ENCODE peak calls at places on chromosomes 13 and 19, in nine cellular contexts. P is brain microvascular endothelial cell, O is heart right ventricle, I is K562, W is ovary, J is IMR-90, Q is uterus, C is AG09309, M is cardiac muscle cell. H is an unnamed sample.

GRCh38 chr19:1227655-1228054 is 10.2 kb downstream of the CBARP start:
- DNase-seq in P (no peak), O (no peak), I (no peak), W (no peak), J (no peak), Q (no peak), C (no peak), M (no peak), H (no peak)

GRCh38 chr13:20173121-20173746 is 12.4 kb upstream of the GJA3 start:
- DNase-seq in P (no peak), O (no peak), I (no peak), W (no peak), J (peak; percentile 34), Q (no peak), C (no peak), M (no peak), H (no peak)

GRCh38 chr19:9914315-9915207 is 21.8 kb downstream of the OLFM2 start:
- DNase-seq in P (peak; percentile 72), O (peak; percentile 49), I (peak; percentile 94), W (peak; percentile 68), J (peak; percentile 77), Q (peak; percentile 68), C (no peak), M (peak; percentile 89), H (peak; percentile 74)

GRCh38 chr19:55642153-55643002 is 1.1 kb upstream of the ZNF581 start:
- DNase-seq in P (no peak), O (peak; percentile 14), I (peak; percentile 53), W (peak; percentile 69), J (no peak), Q (no peak), C (no peak), M (peak; percentile 50), H (peak; percentile 49)

GRCh38 chr19:54551293-54551692 is 22.3 kb upstream of the LILRA2 start:
- DNase-seq in P (no peak), O (no peak), I (no peak), W (no peak), J (no peak), Q (no peak), C (no peak), M (no peak), H (peak; percentile 84)

GRCh38 chr19:45924891-45925447 is 10.4 kb upstream of the NANOS2 start:
- DNase-seq in P (no peak), O (no peak), I (no peak), W (no peak), J (no peak), Q (no peak), C (no peak), M (no peak), H (no peak)

GRCh38 chr13:21088534-21088933 is 27.1 kb upstream of the LATS2 start:
- DNase-seq in P (no peak), O (no peak), I (no peak), W (no peak), J (no peak), Q (no peak), C (no peak), M (no peak), H (no peak)

GRCh38 chr13:110571897-110572777 is 10.6 kb upstream of the RAB20 start:
- DNase-seq in P (no peak), O (no peak), I (no peak), W (no peak), J (no peak), Q (no peak), C (no peak), M (no peak), H (no peak)

GRCh38 chr13:44810067-44810840 is 179.0 kb downstream of the NUFIP1 start:
- DNase-seq in P (peak; percentile 44), O (peak; percentile 16), I (no peak), W (peak; percentile 47), J (no peak), Q (no peak), C (no peak), M (peak; percentile 34), H (peak; percentile 11)

GRCh38 chr19:35349614-35350521 is 2.2 kb downstream of the FFAR1 start:
- DNase-seq in P (no peak), O (no peak), I (no peak), W (peak; percentile 41), J (no peak), Q (no peak), C (no peak), M (no peak), H (peak; percentile 34)

GRCh38 chr13:31224174-31224669 is 24.4 kb downstream of the B3GLCT start:
- DNase-seq in P (no peak), O (no peak), I (no peak), W (no peak), J (no peak), Q (no peak), C (no peak), M (no peak), H (no peak)

DNA sequence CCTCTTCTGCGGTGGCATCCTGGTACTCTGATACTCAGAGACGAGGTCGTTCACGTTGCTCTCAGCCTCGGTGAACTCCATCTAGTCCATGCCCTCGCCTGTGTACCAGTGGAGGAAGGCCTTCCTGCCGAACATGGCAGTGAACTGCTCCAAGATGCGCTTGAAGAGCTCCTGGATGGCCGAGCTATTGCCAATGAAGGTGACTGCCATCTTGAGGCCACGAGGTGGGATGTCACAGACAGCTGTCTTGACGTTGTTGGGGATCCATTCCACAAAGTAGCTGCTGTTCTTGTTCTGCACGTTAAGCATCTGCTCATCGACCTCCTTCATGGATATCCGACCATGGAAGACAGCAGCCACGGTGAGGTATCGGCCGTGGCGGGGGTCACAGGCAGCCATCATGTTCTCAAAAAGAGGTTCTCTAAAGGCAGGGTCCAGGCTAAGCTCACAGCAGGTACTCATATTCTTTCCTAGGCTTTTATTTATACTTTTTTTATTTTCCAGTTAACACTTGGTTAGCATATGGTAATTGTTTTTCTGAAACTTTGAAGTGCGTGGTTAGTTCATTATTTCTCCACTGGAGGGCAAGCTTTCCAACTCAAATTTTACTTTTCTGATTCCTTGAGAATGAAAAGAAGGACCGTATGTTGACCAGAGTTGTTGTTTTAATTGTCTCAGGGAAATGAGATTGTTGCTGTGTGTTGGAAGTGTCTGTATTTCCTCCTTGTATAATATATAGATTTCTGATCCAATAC is 72.4 kb upstream of the RGCC start:
- DNase-seq in P (no peak), O (no peak), I (peak; percentile 14), W (no peak), J (peak; percentile 15), Q (no peak), C (no peak), M (peak; percentile 20), H (peak; percentile 11)
- TF ChIP-seq CTCF in P (peak; percentile 33), O (peak; percentile 42), I (peak; percentile 18), W (no peak), J (peak; percentile 47), Q (no peak), C (peak; percentile 32), M (peak; percentile 49), H (peak; percentile 14)

DNA sequence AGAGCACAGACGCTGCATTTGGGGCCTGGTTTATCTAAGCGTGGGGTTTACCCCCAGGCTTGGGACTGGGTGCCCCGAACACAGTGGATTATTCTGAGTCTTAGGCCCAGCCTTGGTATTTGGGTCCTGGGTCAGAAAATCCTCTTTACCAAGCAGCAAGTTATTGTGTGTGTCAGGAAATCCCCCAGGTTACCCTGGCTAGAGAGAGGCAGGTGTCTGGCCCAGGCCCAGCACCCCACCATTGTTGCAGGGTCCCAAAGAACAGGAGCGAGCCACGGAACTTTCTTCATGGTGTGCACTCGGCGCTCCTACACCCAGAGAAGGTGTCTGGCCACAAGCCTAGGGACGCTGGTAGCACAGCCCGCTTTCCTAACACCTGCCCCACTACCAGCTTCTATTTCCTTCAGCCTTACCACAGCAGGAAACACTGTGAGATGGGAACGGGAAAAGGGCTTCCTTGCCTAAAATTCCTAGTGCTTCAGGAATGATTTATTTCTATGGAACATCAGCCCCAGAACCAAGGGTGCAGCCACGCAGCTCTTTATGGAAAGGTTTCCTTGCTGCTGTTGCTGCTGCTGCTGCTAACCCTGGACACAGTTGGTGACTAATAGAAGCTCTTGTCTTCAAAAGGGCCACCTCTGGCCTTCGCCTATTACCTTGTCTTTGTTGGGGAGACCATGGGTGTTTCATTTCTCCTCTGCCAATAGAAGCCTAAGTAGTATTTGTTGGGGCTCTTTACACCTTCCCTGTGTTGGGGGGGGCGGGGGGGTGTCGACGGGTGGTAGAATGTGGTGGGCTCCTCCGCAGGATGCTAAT is 7.5 kb upstream of the CDX2 start:
- DNase-seq in P (no peak), O (no peak), I (no peak), W (no peak), J (no peak), Q (no peak), C (no peak), M (no peak), H (no peak)
- H3K4me3 ChIP-seq in P (no peak overlapping the region), O (no peak overlapping the region), I (no peak overlapping the region), W (no peak overlapping the region), J (no peak overlapping the region), Q (no peak overlapping the region), C (no peak overlapping the region), M (no peak overlapping the region), H (no peak overlapping the region)

GRCh38 chr19:38224014-38224862 is at the start of gene DPF1:
- DNase-seq in P (peak; percentile 70), O (peak; percentile 35), I (peak; percentile 92), W (no peak), J (peak; percentile 56), Q (no peak), C (no peak), M (peak; percentile 92), H (peak; percentile 86)
- TF ChIP-seq CTCF in P (peak; percentile 45), O (no peak), I (peak; percentile 81), W (no peak), J (peak; percentile 7), Q (no peak), C (no peak), M (peak; percentile 10), H (peak; percentile 31)

GRCh38 chr19:49442354-49442753 is 1.0 kb upstream of the SLC17A7 start:
- DNase-seq in P (no peak), O (peak; percentile 44), I (no peak), W (no peak), J (no peak), Q (peak; percentile 70), C (no peak), M (no peak), H (no peak)

GRCh38 chr19:49442793-49443365 is 1.6 kb upstream of the SLC17A7 start:
- DNase-seq in P (peak; percentile 87), O (peak; percentile 96), I (peak; percentile 95), W (peak; percentile 86), J (peak; percentile 73), Q (peak; percentile 95), C (no peak), M (peak; percentile 97), H (peak; percentile 75)

GRCh38 chr19:49441960-49442350 is 628 bp upstream of the SLC17A7 start:
- DNase-seq in P (no peak), O (no peak), I (no peak), W (no peak), J (no peak), Q (no peak), C (no peak), M (no peak), H (no peak)

GRCh38 chr19:49441210-49441959 is at the start of gene SLC17A7:
- DNase-seq in P (no peak), O (peak; percentile 50), I (peak; percentile 74), W (no peak), J (no peak), Q (peak; percentile 76), C (no peak), M (peak; percentile 68), H (peak; percentile 34)

GRCh38 chr19:49443366-49444099 is 2.2 kb upstream of the SLC17A7 start:
- DNase-seq in P (peak; percentile 88), O (peak; percentile 96), I (peak; percentile 96), W (peak; percentile 95), J (peak; percentile 92), Q (peak; percentile 96), C (peak; percentile 71), M (peak; percentile 97), H (peak; percentile 97)
- H3K4me3 ChIP-seq in P (peak overlapping the region; percentile 66), O (peak overlapping the region; percentile 60), I (peak overlapping the region; percentile 84), W (peak overlapping the region; percentile 55), J (peak overlapping the region; percentile 53), Q (peak overlapping the region; percentile 45), C (peak overlapping the region; percentile 46), M (peak overlapping the region; percentile 44), H (peak overlapping the region; percentile 57)